ENCODE peak calls at places on chromosomes 11 and 22, in nine cellular contexts. Z is A549, K is K562, I is H1, V is HCT116, O is endothelial cell of umbilical vein, N is SK-N-SH, T is GM12878, C is HepG2. G is an unnamed sample.

GRCh38 chr22:17773606-17774205 is 563 bp downstream of the BID start:
- DNase-seq in N (peak), C (peak), Z (peak), I (no peak), K (peak), T (no peak), V (no peak), O (peak), G (peak)

GRCh38 chr11:118929496-118930151 is 3.9 kb upstream of the BCL9L start:
- DNase-seq in V (peak), Z (peak), I (no peak), C (peak), K (peak), T (no peak), O (peak), N (peak), G (peak)

GRCh38 chr11:95577716-95578460 is 211.7 kb downstream of the FAM76B start:
- DNase-seq in N (no peak), C (no peak), T (no peak), K (no peak), Z (no peak), V (no peak), O (no peak), I (no peak), G (peak)

GRCh38 chr11:102154806-102155205 is 44.6 kb downstream of the YAP1 start:
- DNase-seq in O (no peak), C (no peak), N (no peak), V (no peak), I (no peak), T (no peak), K (no peak), Z (no peak), G (no peak)

GRCh38 chr11:77776455-77776854 is 44.1 kb downstream of the RSF1 start:
- DNase-seq in N (no peak), O (peak), V (peak), Z (no peak), I (no peak), T (no peak), C (peak), K (peak), G (peak)

GRCh38 chr11:100403817-100404216 is 283.3 kb upstream of the ARHGAP42 start:
- DNase-seq in T (no peak), C (no peak), I (no peak), N (no peak), Z (no peak), K (no peak), V (no peak), O (no peak), G (no peak)

GRCh38 chr22:44659140-44659539 is 42.9 kb upstream of the PRR5 start:
- DNase-seq in T (no peak), Z (no peak), V (no peak), C (no peak), K (no peak), N (peak), O (no peak), I (no peak), G (no peak)

GRCh38 chr22:25208743-25209505 is 9.3 kb downstream of the CRYBB3 start:
- DNase-seq in T (no peak), N (no peak), K (no peak), C (no peak), Z (no peak), O (no peak), V (no peak), I (no peak), G (no peak)

GRCh38 chr11:72924568-72925190 is 110.5 kb downstream of the ATG16L2 start:
- DNase-seq in N (peak), C (peak), K (peak), T (peak), O (peak), I (no peak), Z (peak), V (peak), G (peak)

GRCh38 chr11:58493676-58494075 is 14.2 kb downstream of the OR5B21 start:
- DNase-seq in T (no peak), Z (no peak), V (no peak), C (no peak), K (no peak), I (no peak), N (no peak), O (no peak), G (no peak)

GRCh38 chr11:78110830-78111229 is 28.6 kb downstream of the ALG8 start:
- DNase-seq in Z (no peak), C (no peak), I (no peak), N (no peak), K (no peak), V (no peak), O (no peak), T (no peak), G (no peak)

GRCh38 chr11:9057032-9057431 is 34.4 kb downstream of the SCUBE2 start:
- DNase-seq in C (no peak), Z (no peak), T (no peak), O (peak), V (no peak), N (no peak), I (no peak), K (no peak), G (no peak)

GRCh38 chr11:71301046-71301857 is 48.9 kb upstream of the SHANK2 start:
- DNase-seq in O (no peak), C (no peak), T (no peak), V (no peak), N (no peak), K (no peak), Z (no peak), I (no peak), G (no peak)

DNA sequence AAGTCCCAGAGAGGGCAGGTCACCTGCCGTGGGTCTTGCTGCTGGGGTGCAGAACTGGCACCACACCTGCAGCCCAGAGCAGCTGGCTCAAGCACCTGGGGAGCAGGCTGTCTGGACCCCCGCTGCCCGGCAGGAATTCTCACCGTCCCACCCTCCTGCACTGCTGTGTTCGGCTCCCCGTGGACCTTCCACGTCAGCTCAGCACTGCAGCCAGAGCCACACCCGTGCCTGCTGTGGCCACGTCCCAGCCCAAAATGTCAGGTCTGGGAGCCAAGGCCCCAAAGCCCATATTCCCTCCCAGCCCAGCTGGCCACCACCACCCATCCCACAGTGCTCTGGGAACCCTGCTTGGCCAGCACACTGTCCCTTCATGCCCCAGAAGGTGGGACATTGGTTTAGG is 28.0 kb upstream of the MYRF start:
- DNase-seq in V (no peak), C (no peak), O (no peak), Z (no peak), T (no peak), I (no peak), K (no peak), N (no peak), G (no peak)
- TF ChIP-seq MAX in V (no peak), C (no peak), O (no peak), Z (no peak), T (no peak), I (no peak), K (no peak), N (no peak), G (no peak)

GRCh38 chr11:62542111-62542745 is 4.4 kb downstream of the AHNAK start:
- DNase-seq in T (no peak), I (no peak), Z (no peak), K (no peak), N (no peak), C (no peak), O (no peak), V (no peak), G (no peak)

GRCh38 chr11:62542750-62543567 is 3.6 kb downstream of the AHNAK start:
- DNase-seq in C (no peak), N (peak), O (peak), I (no peak), K (peak), T (peak), V (peak), Z (peak), G (peak)

GRCh38 chr11:62539238-62539925 is 7.2 kb downstream of the AHNAK start:
- DNase-seq in K (no peak), V (no peak), T (no peak), I (no peak), N (peak), C (no peak), Z (peak), O (peak), G (peak)

GRCh38 chr11:62538470-62539237 is 8.0 kb downstream of the AHNAK start:
- DNase-seq in K (no peak), Z (no peak), T (no peak), O (no peak), V (no peak), N (no peak), I (no peak), C (no peak), G (no peak)

DNA sequence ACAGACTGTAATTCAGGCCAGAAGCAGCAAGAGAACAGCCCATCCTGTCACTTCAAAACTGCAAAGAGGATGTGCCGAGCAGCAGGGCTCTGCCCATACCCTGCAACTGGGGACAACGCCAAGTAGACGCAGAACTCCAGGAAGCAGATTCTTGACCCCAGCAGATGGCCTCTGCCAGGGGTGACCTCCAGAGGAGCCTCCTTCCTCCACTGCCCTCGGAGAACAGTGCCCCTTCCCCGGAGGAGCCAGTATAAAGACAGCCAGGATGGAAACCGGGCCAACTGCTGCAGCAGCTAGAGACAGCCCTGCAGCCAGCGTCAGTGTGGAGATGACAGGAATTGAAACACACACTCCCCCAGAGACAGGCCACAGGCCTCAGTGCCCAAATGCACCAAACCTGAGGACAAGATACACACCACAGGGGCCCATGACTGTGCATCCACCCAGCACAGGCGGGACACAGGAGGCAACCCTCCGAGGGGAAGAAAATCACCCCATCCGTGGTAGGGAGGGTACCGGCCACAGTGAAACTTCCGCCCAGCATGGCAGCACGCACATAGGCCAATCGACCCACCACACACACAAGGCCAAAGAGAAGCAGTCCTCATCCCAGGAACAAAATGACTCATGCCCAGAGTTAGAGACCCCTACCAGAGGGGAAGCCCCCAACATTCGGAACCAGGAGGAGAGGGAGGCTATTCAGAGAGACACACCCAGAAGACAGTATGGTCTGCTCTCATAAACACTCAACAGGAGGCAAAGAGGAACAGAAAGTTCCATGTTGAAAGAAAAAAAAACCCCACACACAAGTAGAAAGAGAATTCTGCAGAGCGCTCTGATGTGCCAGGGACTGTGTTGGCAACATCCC is 5.6 kb downstream of the AHNAK start:
- DNase-seq in O (peak), K (no peak), V (no peak), T (peak), C (no peak), I (no peak), Z (no peak), N (no peak), G (peak)
- H3K4me3 ChIP-seq in O (no peak), K (no peak), V (no peak), T (peak), C (no peak), I (no peak), Z (no peak), N (no peak), G (peak)

GRCh38 chr11:65454696-65455456 is 32.3 kb downstream of the NEAT1 start:
- DNase-seq in C (peak), Z (peak), K (peak), I (peak), T (peak), V (peak), N (peak), O (peak), G (peak)
- TF ChIP-seq CTCF in C (peak), Z (peak), K (peak), I (no peak), T (peak), V (no peak), N (peak), O (no peak), G (peak)

GRCh38 chr22:27094633-27095308 is 437.4 kb downstream of the MIAT start:
- DNase-seq in O (no peak), C (no peak), K (no peak), I (no peak), V (no peak), Z (no peak), N (no peak), T (no peak), G (no peak)
- TF ChIP-seq MAX in O (no peak), C (no peak), K (no peak), I (no peak), V (no peak), Z (no peak), N (no peak), T (no peak), G (no peak)

GRCh38 chr22:42993651-42994275 is 21.2 kb downstream of the PACSIN2 start:
- DNase-seq in V (no peak), Z (no peak), N (no peak), I (no peak), T (no peak), O (no peak), C (peak), K (no peak), G (peak)
- H3K4me3 ChIP-seq in V (no peak), Z (peak), N (no peak), I (no peak), T (no peak), O (no peak), C (peak), K (no peak), G (no peak)